ENCODE peak calls at places on chromosomes 13 and 19, in nine cellular contexts. O, U, H, Z, K, C, W, I and S are unnamed samples.

GRCh38 chr13:90717451-90717936 is 630.0 kb upstream of the MIR17HG start:
- DNase-seq in O (no peak), U (peak), H (peak), Z (no peak), K (no peak), C (no peak), W (peak), I (no peak), S (no peak)

GRCh38 chr13:66405908-66406802 is 824.0 kb downstream of the PCDH9 start:
- DNase-seq in O (no peak), U (peak), H (peak), Z (no peak), K (no peak), C (no peak), W (no peak), I (no peak), S (peak)

GRCh38 chr19:30136591-30136990 is 194.6 kb downstream of the URI1 start:
- DNase-seq in O (no peak), U (no peak), H (no peak), Z (no peak), K (no peak), C (no peak), W (no peak), I (no peak), S (no peak)

GRCh38 chr19:38247734-38248268 is 8.4 kb downstream of the PPP1R14A start:
- DNase-seq in O (no peak), U (no peak), H (no peak), Z (no peak), K (no peak), C (no peak), W (peak), I (no peak), S (no peak)

GRCh38 chr19:15288146-15288963 is 44.0 kb downstream of the BRD4 start:
- DNase-seq in O (no peak), U (peak), H (peak), Z (no peak), K (no peak), C (no peak), W (no peak), I (peak), S (no peak)

GRCh38 chr13:47680752-47681151 is 320.3 kb downstream of the SUCLA2 start:
- DNase-seq in O (no peak), U (peak), H (no peak), Z (no peak), K (no peak), C (no peak), W (no peak), I (no peak), S (no peak)

GRCh38 chr13:19597523-19597922 is 35.9 kb upstream of the MPHOSPH8 start:
- DNase-seq in O (no peak), U (peak), H (no peak), Z (no peak), K (no peak), C (no peak), W (no peak), I (no peak), S (no peak)

GRCh38 chr19:13062317-13062716 is 40.3 kb downstream of the LYL1 start:
- DNase-seq in O (no peak), U (no peak), H (no peak), Z (no peak), K (no peak), C (no peak), W (no peak), I (no peak), S (no peak)

GRCh38 chr13:23901365-23901764 is 4.1 kb upstream of the C1QTNF9B start:
- DNase-seq in O (no peak), U (peak), H (no peak), Z (no peak), K (no peak), C (no peak), W (no peak), I (no peak), S (no peak)

GRCh38 chr13:101397742-101398141 is 18.6 kb downstream of the NALCN start:
- DNase-seq in O (no peak), U (peak), H (no peak), Z (no peak), K (no peak), C (no peak), W (no peak), I (no peak), S (no peak)

GRCh38 chr13:49395416-49396277 is 48.2 kb downstream of the CAB39L start:
- DNase-seq in O (no peak), U (no peak), H (no peak), Z (no peak), K (no peak), C (peak), W (no peak), I (no peak), S (peak)

GRCh38 chr13:30479590-30480219 is 14.0 kb upstream of the HMGB1 start:
- DNase-seq in O (no peak), U (no peak), H (no peak), Z (no peak), K (no peak), C (no peak), W (no peak), I (no peak), S (no peak)

GRCh38 chr19:21603431-21604153 is 98.2 kb downstream of the ZNF429 start:
- DNase-seq in O (no peak), U (no peak), H (no peak), Z (no peak), K (no peak), C (no peak), W (peak), I (no peak), S (no peak)

GRCh38 chr13:99064624-99065249 is 86.9 kb upstream of the DOCK9 start:
- DNase-seq in O (no peak), U (no peak), H (no peak), Z (no peak), K (no peak), C (no peak), W (no peak), I (no peak), S (no peak)

GRCh38 chr13:109605846-109606245 is 180.5 kb downstream of the IRS2 start:
- DNase-seq in O (no peak), U (no peak), H (no peak), Z (no peak), K (no peak), C (no peak), W (no peak), I (no peak), S (no peak)

GRCh38 chr19:52748336-52748950 is 13.6 kb upstream of the ZNF611 start:
- DNase-seq in O (no peak), U (peak), H (peak), Z (no peak), K (peak), C (no peak), W (peak), I (no peak), S (peak)

GRCh38 chr19:44741841-44742352 is 6.6 kb upstream of the BCL3 start:
- DNase-seq in O (peak), U (peak), H (peak), Z (peak), K (peak), C (peak), W (peak), I (peak), S (peak)

GRCh38 chr19:19444694-19445155 is 39.2 kb downstream of the GATAD2A start:
- DNase-seq in O (no peak), U (peak), H (no peak), Z (no peak), K (no peak), C (no peak), W (peak), I (no peak), S (no peak)

DNA sequence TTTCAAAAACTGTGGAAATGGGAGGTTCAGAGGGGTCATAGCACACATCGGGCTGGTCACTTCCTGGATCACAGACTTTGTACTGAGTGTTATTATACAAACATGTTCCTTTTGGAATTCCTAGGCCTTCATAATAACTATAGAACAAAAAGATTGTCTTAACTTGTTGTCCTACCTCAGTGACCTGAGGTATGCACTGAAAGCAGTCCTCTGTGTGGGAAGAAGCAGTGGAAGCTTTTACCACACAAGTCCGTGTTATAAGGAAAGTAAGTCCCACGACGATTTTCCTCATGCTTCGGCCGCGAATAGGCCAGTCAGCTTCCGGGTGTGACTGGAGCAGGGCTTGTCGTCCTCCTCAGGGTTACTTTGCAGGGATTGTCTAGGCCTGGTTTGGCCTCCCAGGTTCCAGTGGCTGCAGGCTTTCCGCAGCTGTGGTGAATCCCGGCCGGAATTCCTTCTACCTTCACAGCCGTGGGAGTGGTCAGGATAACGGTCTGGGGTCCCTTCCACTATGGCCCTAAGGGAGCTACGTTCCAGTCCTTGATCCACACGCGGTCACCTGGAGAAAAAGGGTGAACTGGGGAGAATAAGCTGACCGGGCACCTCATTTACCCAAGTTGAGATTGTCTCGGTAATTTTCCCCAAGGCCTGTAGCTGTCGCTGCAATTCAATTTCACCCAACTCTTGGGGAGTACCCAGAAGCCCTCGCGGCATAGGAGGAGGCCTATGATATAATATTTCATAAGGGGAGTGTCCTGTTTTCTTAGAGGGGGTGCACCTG is 16.0 kb downstream of the NAPSA start:
- DNase-seq in O (no peak), U (no peak), H (no peak), Z (peak), K (no peak), C (no peak), W (no peak), I (no peak), S (no peak)
- H3K27ac ChIP-seq in O (no peak), U (no peak), H (no peak), Z (peak), K (no peak), C (no peak), W (no peak), I (no peak), S (no peak)

DNA sequence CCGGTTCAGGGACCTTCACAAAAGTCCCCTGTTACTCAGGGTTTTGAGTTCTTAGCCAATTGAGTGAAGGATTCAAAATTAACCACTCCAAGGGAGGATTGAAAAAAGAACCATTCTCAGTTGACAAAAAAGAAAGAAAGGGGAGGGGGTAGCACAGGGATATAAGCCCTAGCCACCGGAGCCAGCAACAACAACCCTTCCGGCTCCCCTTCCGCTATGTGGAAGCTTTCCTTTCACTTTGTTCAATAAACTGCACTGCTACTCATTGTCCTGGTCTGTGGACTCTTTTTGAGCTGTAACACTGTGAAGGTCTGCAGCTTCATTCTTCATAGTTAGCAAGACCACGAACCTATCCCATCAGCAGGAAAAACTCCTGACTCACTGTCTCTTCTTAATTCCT is 1488.1 kb upstream of the PRR20A start:
- DNase-seq in O (no peak), U (no peak), H (peak), Z (no peak), K (no peak), C (no peak), W (peak), I (no peak), S (no peak)
- H3K27ac ChIP-seq in O (no peak), U (no peak), H (no peak), Z (no peak), K (no peak), C (no peak), W (peak), I (no peak), S (no peak)

DNA sequence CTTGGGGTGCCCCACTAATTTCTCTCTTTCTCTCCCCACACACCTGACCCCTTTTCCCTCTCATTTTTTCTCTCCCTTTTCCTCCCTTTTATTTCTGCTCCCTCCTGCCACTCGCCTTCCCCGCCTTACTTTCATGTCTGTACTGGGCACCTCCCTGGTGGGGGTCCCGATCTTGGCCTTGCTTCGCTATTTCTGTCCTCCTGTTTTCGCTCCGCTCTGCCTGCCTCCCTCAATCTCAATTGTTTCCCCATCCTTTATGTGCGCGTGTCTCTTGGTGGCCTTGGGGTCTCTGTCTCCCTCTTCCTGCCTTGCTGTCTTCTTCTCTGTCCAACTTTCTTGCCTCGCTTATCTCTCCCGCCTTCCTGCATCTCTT is 3.8 kb downstream of the GRIN2D start:
- DNase-seq in O (no peak), U (no peak), H (no peak), Z (no peak), K (no peak), C (no peak), W (no peak), I (no peak), S (no peak)
- H3K27ac ChIP-seq in O (no peak), U (no peak), H (no peak), Z (no peak), K (no peak), C (no peak), W (no peak), I (no peak), S (no peak)

GRCh38 chr19:8358948-8359347 is 5.0 kb upstream of the ANGPTL4 start:
- DNase-seq in O (no peak), U (no peak), H (no peak), Z (no peak), K (no peak), C (no peak), W (no peak), I (no peak), S (no peak)

GRCh38 chr19:8357007-8357521 is 6.9 kb upstream of the ANGPTL4 start:
- DNase-seq in O (no peak), U (no peak), H (no peak), Z (no peak), K (no peak), C (no peak), W (no peak), I (no peak), S (no peak)

GRCh38 chr19:8352134-8352827 is 9.2 kb upstream of the KANK3 start:
- DNase-seq in O (no peak), U (peak), H (peak), Z (no peak), K (no peak), C (no peak), W (peak), I (no peak), S (no peak)

GRCh38 chr19:8360196-8360595 is 3.8 kb upstream of the ANGPTL4 start:
- DNase-seq in O (peak), U (no peak), H (no peak), Z (no peak), K (no peak), C (no peak), W (no peak), I (no peak), S (no peak)

GRCh38 chr19:8355631-8356402 is 8.1 kb upstream of the ANGPTL4 start:
- DNase-seq in O (peak), U (peak), H (no peak), Z (peak), K (no peak), C (peak), W (no peak), I (no peak), S (no peak)
- H3K27ac ChIP-seq in O (peak), U (no peak), H (no peak), Z (no peak), K (no peak), C (peak), W (no peak), I (no peak), S (no peak)

GRCh38 chr13:97256343-97256783 is 34.2 kb downstream of the MBNL2 start:
- DNase-seq in O (no peak), U (peak), H (no peak), Z (no peak), K (no peak), C (no peak), W (peak), I (no peak), S (no peak)

GRCh38 chr13:97255515-97255999 is 33.4 kb downstream of the MBNL2 start:
- DNase-seq in O (no peak), U (peak), H (no peak), Z (no peak), K (no peak), C (no peak), W (no peak), I (no peak), S (no peak)

GRCh38 chr13:97253581-97254293 is 31.6 kb downstream of the MBNL2 start:
- DNase-seq in O (no peak), U (no peak), H (no peak), Z (no peak), K (no peak), C (no peak), W (no peak), I (no peak), S (no peak)

GRCh38 chr13:97252735-97253134 is 30.6 kb downstream of the MBNL2 start:
- DNase-seq in O (no peak), U (no peak), H (no peak), Z (no peak), K (no peak), C (no peak), W (no peak), I (no peak), S (no peak)

GRCh38 chr13:97254809-97255208 is 32.7 kb downstream of the MBNL2 start:
- DNase-seq in O (no peak), U (peak), H (no peak), Z (no peak), K (no peak), C (no peak), W (peak), I (no peak), S (no peak)
- H3K27ac ChIP-seq in O (peak), U (peak), H (no peak), Z (no peak), K (peak), C (peak), W (no peak), I (peak), S (no peak)

DNA sequence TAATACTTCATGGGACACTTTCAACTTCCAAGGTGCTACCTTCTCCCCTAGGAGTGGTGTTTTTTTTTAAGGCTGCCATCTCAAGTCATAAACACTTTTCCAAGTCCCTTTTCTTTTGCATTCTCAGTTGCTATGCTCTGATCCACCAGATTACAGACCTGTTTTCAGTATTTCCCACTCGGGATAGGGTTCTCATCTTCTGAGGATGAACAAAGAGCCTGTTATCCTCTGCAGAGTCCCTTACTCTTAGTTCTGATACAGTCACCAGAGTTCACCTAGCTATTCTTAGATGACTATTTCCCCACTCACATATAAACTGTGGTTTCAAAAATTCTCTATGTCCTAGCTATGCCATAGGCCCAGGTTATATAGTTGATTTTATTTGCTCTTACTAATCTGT is 15.9 kb downstream of the ZDHHC20 start:
- DNase-seq in O (no peak), U (no peak), H (no peak), Z (no peak), K (no peak), C (no peak), W (no peak), I (no peak), S (no peak)
- H3K27ac ChIP-seq in O (no peak), U (no peak), H (no peak), Z (no peak), K (no peak), C (no peak), W (no peak), I (peak), S (no peak)

DNA sequence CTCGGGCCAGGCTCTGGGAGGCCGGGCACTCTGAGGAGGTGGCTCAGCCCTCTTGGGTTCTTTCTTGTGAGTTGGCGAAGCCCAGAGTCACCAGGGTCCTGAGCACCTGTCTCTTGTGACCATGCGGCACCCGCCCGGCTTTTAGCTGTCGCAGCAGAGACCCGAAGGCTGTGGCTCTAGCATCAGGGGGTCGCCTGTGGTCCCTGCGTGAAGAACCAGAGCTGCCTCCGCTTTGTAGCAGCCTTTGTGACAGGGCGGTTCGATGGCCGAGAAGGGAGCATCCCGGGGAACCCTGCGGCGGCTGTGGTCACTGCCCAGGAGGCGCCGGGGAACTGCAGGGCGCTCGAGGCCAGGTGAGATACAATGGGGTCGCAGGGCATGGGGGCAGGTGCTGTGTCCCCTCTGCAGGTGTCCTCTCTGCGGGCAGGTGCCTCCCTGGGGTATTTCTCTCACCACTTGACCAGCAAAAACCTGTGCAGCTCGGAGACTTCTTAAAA is 10.4 kb downstream of the MCF2L start:
- DNase-seq in O (no peak), U (no peak), H (no peak), Z (no peak), K (no peak), C (no peak), W (no peak), I (no peak), S (no peak)
- H3K27ac ChIP-seq in O (no peak), U (no peak), H (no peak), Z (peak), K (peak), C (no peak), W (no peak), I (peak), S (no peak)

GRCh38 chr13:26328326-26328725 is 74.4 kb downstream of the CDK8 start:
- DNase-seq in O (no peak), U (no peak), H (no peak), Z (no peak), K (no peak), C (no peak), W (no peak), I (no peak), S (no peak)

GRCh38 chr13:26327905-26328304 is 74.0 kb downstream of the CDK8 start:
- DNase-seq in O (no peak), U (no peak), H (no peak), Z (no peak), K (no peak), C (no peak), W (no peak), I (no peak), S (no peak)

GRCh38 chr13:26324867-26325266 is 70.9 kb downstream of the CDK8 start:
- DNase-seq in O (no peak), U (peak), H (no peak), Z (no peak), K (no peak), C (no peak), W (no peak), I (no peak), S (no peak)

GRCh38 chr13:26325876-26326275 is 71.9 kb downstream of the CDK8 start:
- DNase-seq in O (no peak), U (peak), H (no peak), Z (no peak), K (no peak), C (no peak), W (no peak), I (no peak), S (no peak)

GRCh38 chr13:26326562-26326961 is 72.6 kb downstream of the CDK8 start:
- DNase-seq in O (no peak), U (no peak), H (no peak), Z (no peak), K (no peak), C (no peak), W (no peak), I (no peak), S (no peak)
- H3K27ac ChIP-seq in O (no peak), U (no peak), H (no peak), Z (no peak), K (no peak), C (no peak), W (no peak), I (no peak), S (no peak)

DNA sequence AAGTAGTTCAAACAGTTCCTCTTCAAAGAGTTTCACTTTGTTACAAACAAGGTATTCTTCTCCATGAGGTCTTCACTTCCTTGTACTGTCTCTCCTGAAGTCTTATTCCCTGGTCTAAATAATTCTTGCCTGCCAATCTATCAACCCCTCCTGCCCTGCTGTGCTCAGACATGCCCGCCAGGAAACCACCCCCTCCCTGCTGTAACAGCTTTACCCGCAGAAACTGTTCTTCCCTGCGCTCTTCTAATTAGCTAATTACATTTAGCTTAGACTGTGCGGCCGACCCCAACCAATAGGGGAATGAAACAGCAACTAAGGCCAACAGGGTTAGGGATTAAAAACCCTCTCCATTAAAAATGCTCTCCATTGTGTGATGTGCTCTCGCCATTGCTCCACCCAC is 46.7 kb downstream of the ZNF846 start:
- DNase-seq in O (no peak), U (no peak), H (peak), Z (no peak), K (no peak), C (no peak), W (peak), I (no peak), S (no peak)
- H3K27ac ChIP-seq in O (no peak), U (no peak), H (peak), Z (no peak), K (no peak), C (no peak), W (no peak), I (peak), S (no peak)